ENCODE peak calls at places on chromosome 7, in six cellular contexts. One of them, this sample, is unnamed.

GRCh38 chr7:25158962-25159361 is 33.9 kb upstream of the CYCS start:
- DNase-seq in A172: no peak
- DNase-seq in EL: no peak
- DNase-seq in hepatic stellate cell: no peak
- DNase-seq in effector memory CD8-positive, alpha-beta T cell: no peak
- DNase-seq in stimulated activated CD8-positive, alpha-beta memory T cell treated with anti-CD3 and anti-CD28 coated beads, Interleukin-15, amount 100 ng/mL, for 24 hours: no peak
- DNase-seq in this sample: no peak

GRCh38 chr7:26305048-26305868 is 13.6 kb downstream of the SNX10 start:
- DNase-seq in A172: no peak
- DNase-seq in EL: no peak
- DNase-seq in hepatic stellate cell: no peak
- DNase-seq in effector memory CD8-positive, alpha-beta T cell: no peak
- DNase-seq in stimulated activated CD8-positive, alpha-beta memory T cell treated with anti-CD3 and anti-CD28 coated beads, Interleukin-15, amount 100 ng/mL, for 24 hours: no peak
- DNase-seq in this sample: no peak

GRCh38 chr7:137985253-137985896 is 16.5 kb downstream of the CREB3L2 start:
- DNase-seq in A172: no peak
- DNase-seq in EL: no peak
- DNase-seq in hepatic stellate cell: no peak
- DNase-seq in effector memory CD8-positive, alpha-beta T cell: no peak
- DNase-seq in stimulated activated CD8-positive, alpha-beta memory T cell treated with anti-CD3 and anti-CD28 coated beads, Interleukin-15, amount 100 ng/mL, for 24 hours: no peak
- DNase-seq in this sample: no peak

GRCh38 chr7:82050792-82051191 is 280.9 kb upstream of the HGF start:
- DNase-seq in A172: no peak
- DNase-seq in EL: peak
- DNase-seq in hepatic stellate cell: no peak
- DNase-seq in effector memory CD8-positive, alpha-beta T cell: no peak
- DNase-seq in stimulated activated CD8-positive, alpha-beta memory T cell treated with anti-CD3 and anti-CD28 coated beads, Interleukin-15, amount 100 ng/mL, for 24 hours: no peak
- DNase-seq in this sample: no peak

GRCh38 chr7:158650821-158651225 is 53.8 kb downstream of the NCAPG2 start:
- DNase-seq in A172: peak
- DNase-seq in EL: peak
- DNase-seq in hepatic stellate cell: peak
- DNase-seq in effector memory CD8-positive, alpha-beta T cell: no peak
- DNase-seq in stimulated activated CD8-positive, alpha-beta memory T cell treated with anti-CD3 and anti-CD28 coated beads, Interleukin-15, amount 100 ng/mL, for 24 hours: no peak
- DNase-seq in this sample: peak

GRCh38 chr7:91287685-91288084 is 23.5 kb downstream of the FZD1 start:
- DNase-seq in A172: no peak
- DNase-seq in EL: no peak
- DNase-seq in hepatic stellate cell: no peak
- DNase-seq in effector memory CD8-positive, alpha-beta T cell: no peak
- DNase-seq in stimulated activated CD8-positive, alpha-beta memory T cell treated with anti-CD3 and anti-CD28 coated beads, Interleukin-15, amount 100 ng/mL, for 24 hours: no peak
- DNase-seq in this sample: no peak

GRCh38 chr7:137790828-137791227 is 55.9 kb downstream of the DGKI start:
- DNase-seq in A172: no peak
- DNase-seq in EL: no peak
- DNase-seq in hepatic stellate cell: no peak
- DNase-seq in effector memory CD8-positive, alpha-beta T cell: no peak
- DNase-seq in stimulated activated CD8-positive, alpha-beta memory T cell treated with anti-CD3 and anti-CD28 coated beads, Interleukin-15, amount 100 ng/mL, for 24 hours: no peak
- DNase-seq in this sample: no peak

GRCh38 chr7:139852482-139852845 is 23.4 kb downstream of the TBXAS1 start:
- DNase-seq in A172: no peak
- DNase-seq in EL: no peak
- DNase-seq in hepatic stellate cell: no peak
- DNase-seq in effector memory CD8-positive, alpha-beta T cell: no peak
- DNase-seq in stimulated activated CD8-positive, alpha-beta memory T cell treated with anti-CD3 and anti-CD28 coated beads, Interleukin-15, amount 100 ng/mL, for 24 hours: no peak
- DNase-seq in this sample: no peak

This sample was measured in amniotic stem cell.